ENCODE peak calls at places on chromosome 6, in four cellular contexts. C is ELF-1; W is activated CD4-positive, alpha-beta T cell treated with anti-CD3 and anti-CD28 coated beads, Interleukin-2, amount 50 U/mL, for 4 hours; B is dorsolateral prefrontal cortex. Y is an unnamed sample.

GRCh38 chr6:26309731-26310142 is 55.3 kb upstream of the BTN3A2 start:
- DNase-seq in C (no peak), W (no peak), B (no peak), Y (no peak)

GRCh38 chr6:63213325-63213724 is 2.1 kb downstream of the FKBP1C start:
- DNase-seq in C (no peak), W (no peak), B (no peak), Y (no peak)

GRCh38 chr6:136860043-136860442 is 37.7 kb downstream of the PEX7 start:
- DNase-seq in C (no peak), W (no peak), B (no peak), Y (no peak)

GRCh38 chr6:93749191-93749590 is 329.8 kb upstream of the EPHA7 start:
- DNase-seq in C (no peak), W (no peak), B (no peak), Y (no peak)

GRCh38 chr6:150177260-150178246 is 34.7 kb downstream of the PPP1R14C start:
- DNase-seq in C (peak), W (no peak), B (no peak), Y (no peak)

GRCh38 chr6:90068264-90068663 is 174.0 kb downstream of the GJA10 start:
- DNase-seq in C (peak), W (no peak), B (no peak), Y (no peak)

GRCh38 chr6:32645047-32645703 is 8.0 kb downstream of the HLA-DQA1 start:
- DNase-seq in C (no peak), W (no peak), B (no peak), Y (no peak)

GRCh38 chr6:18166314-18167007 is 11.2 kb downstream of the KDM1B start:
- DNase-seq in C (no peak), W (no peak), B (no peak), Y (no peak)